ENCODE peak calls at places on chromosome 13, in six cellular contexts. L is GM10248, H is NCI-H1417, E is NCI-H1092 treated with DMSO at 0.1 percent for 48 hours, X is GM12865, T is adrenal gland. A is an unnamed sample.

GRCh38 chr13:84810781-84811180 is 928.5 kb upstream of the SLITRK1 start:
- DNase-seq in X (no peak), L (no peak), E (no peak), H (no peak), T (no peak), A (no peak)

GRCh38 chr13:79194272-79194671 is 211.8 kb downstream of the RBM26 start:
- DNase-seq in L (peak), X (peak), T (no peak), H (no peak), E (no peak), A (no peak)

GRCh38 chr13:50584856-50585580 is 258.5 kb downstream of the DLEU7 start:
- DNase-seq in T (no peak), X (no peak), E (no peak), L (no peak), H (no peak), A (no peak)

GRCh38 chr13:48849515-48849914 is 126.2 kb upstream of the FNDC3A start:
- DNase-seq in X (no peak), T (no peak), E (no peak), H (no peak), L (no peak), A (no peak)

GRCh38 chr13:94138831-94139230 is 340.7 kb downstream of the DCT start:
- DNase-seq in H (no peak), E (no peak), X (no peak), T (no peak), L (no peak), A (no peak)

GRCh38 chr13:41352935-41353801 is 42.1 kb downstream of the NAA16 start:
- DNase-seq in X (peak), L (peak), H (peak), E (peak), T (no peak), A (peak)

GRCh38 chr13:103883698-103884097 is 817.5 kb upstream of the SLC10A2 start:
- DNase-seq in X (no peak), E (no peak), L (no peak), T (no peak), H (no peak), A (no peak)

GRCh38 chr13:80604094-80604493 is 263.2 kb upstream of the SPRY2 start:
- DNase-seq in E (no peak), X (no peak), H (no peak), T (no peak), L (no peak), A (no peak)

GRCh38 chr13:40668335-40668734 is 1.9 kb upstream of the FOXO1 start:
- DNase-seq in L (peak), E (no peak), H (no peak), X (peak), T (no peak), A (no peak)

GRCh38 chr13:44487989-44488388 is 88.1 kb downstream of the TSC22D1 start:
- DNase-seq in E (no peak), T (no peak), L (peak), H (no peak), X (peak), A (no peak)

GRCh38 chr13:35621989-35622388 is 145.5 kb upstream of the MAB21L1 start:
- DNase-seq in T (no peak), X (no peak), H (no peak), E (no peak), L (no peak), A (peak)

GRCh38 chr13:44313674-44314073 is 60.0 kb upstream of the SERP2 start:
- DNase-seq in H (no peak), E (no peak), X (peak), T (no peak), L (no peak), A (peak)

GRCh38 chr13:92317066-92317465 is 909.5 kb upstream of the GPC6 start:
- DNase-seq in E (no peak), X (no peak), L (no peak), H (no peak), T (no peak), A (no peak)

A was measured in kidney glomerular epithelial cell.